ENCODE peak calls at places on chromosomes 2 and 18, in four cellular contexts. One of them, this sample, is unnamed.

GRCh38 chr2:64288932-64289655 is 144.9 kb upstream of the PELI1 start:
- DNase-seq in esophagus squamous epithelium: no peak
- DNase-seq in stimulated activated naive CD4-positive, alpha-beta T cell: no peak
- DNase-seq in right atrium auricular region: no peak
- DNase-seq in this sample: no peak

GRCh38 chr2:98552499-98553179 is 55.7 kb downstream of the COA5 start:
- DNase-seq in esophagus squamous epithelium: no peak
- DNase-seq in right atrium auricular region: no peak
- DNase-seq in stimulated activated naive CD4-positive, alpha-beta T cell: no peak
- DNase-seq in this sample: no peak

GRCh38 chr2:216700088-216700567 is 4.8 kb upstream of the IGFBP5 start:
- DNase-seq in stimulated activated naive CD4-positive, alpha-beta T cell: no peak
- DNase-seq in esophagus squamous epithelium: no peak
- DNase-seq in right atrium auricular region: no peak
- DNase-seq in this sample: peak; percentile 29

GRCh38 chr18:22283397-22283796 is 114.0 kb downstream of the GATA6 start:
- DNase-seq in esophagus squamous epithelium: no peak
- DNase-seq in stimulated activated naive CD4-positive, alpha-beta T cell: no peak
- DNase-seq in right atrium auricular region: no peak
- DNase-seq in this sample: no peak

GRCh38 chr2:186426153-186427016 is 59.7 kb upstream of the ZC3H15 start:
- DNase-seq in right atrium auricular region: no peak
- DNase-seq in stimulated activated naive CD4-positive, alpha-beta T cell: no peak
- DNase-seq in esophagus squamous epithelium: no peak
- DNase-seq in this sample: peak; percentile 4

GRCh38 chr18:66873899-66874298 is 270.0 kb upstream of the CDH19 start:
- DNase-seq in esophagus squamous epithelium: no peak
- DNase-seq in stimulated activated naive CD4-positive, alpha-beta T cell: no peak
- DNase-seq in right atrium auricular region: no peak
- DNase-seq in this sample: no peak

GRCh38 chr2:151374426-151374825 is 17.0 kb downstream of the TNFAIP6 start:
- DNase-seq in right atrium auricular region: no peak
- DNase-seq in esophagus squamous epithelium: no peak
- DNase-seq in stimulated activated naive CD4-positive, alpha-beta T cell: no peak
- DNase-seq in this sample: no peak

GRCh38 chr2:190050001-190050400 is 12.5 kb downstream of the MSTN start:
- DNase-seq in stimulated activated naive CD4-positive, alpha-beta T cell: no peak
- DNase-seq in right atrium auricular region: no peak
- DNase-seq in esophagus squamous epithelium: no peak
- DNase-seq in this sample: no peak

GRCh38 chr2:225402200-225402776 is 2.8 kb downstream of the NYAP2 start:
- DNase-seq in right atrium auricular region: no peak
- DNase-seq in esophagus squamous epithelium: no peak
- DNase-seq in stimulated activated naive CD4-positive, alpha-beta T cell: no peak
- DNase-seq in this sample: no peak

GRCh38 chr2:237486334-237486818 is 675 bp upstream of the MLPH start:
- DNase-seq in esophagus squamous epithelium: no peak
- DNase-seq in right atrium auricular region: no peak
- DNase-seq in stimulated activated naive CD4-positive, alpha-beta T cell: no peak
- DNase-seq in this sample: no peak

GRCh38 chr2:156083707-156084494 is 248.6 kb downstream of the NR4A2 start:
- DNase-seq in right atrium auricular region: no peak
- DNase-seq in stimulated activated naive CD4-positive, alpha-beta T cell: no peak
- DNase-seq in esophagus squamous epithelium: no peak
- DNase-seq in this sample: no peak

GRCh38 chr2:125224188-125224587 is 1199.1 kb downstream of the CNTNAP5 start:
- DNase-seq in esophagus squamous epithelium: no peak
- DNase-seq in stimulated activated naive CD4-positive, alpha-beta T cell: no peak
- DNase-seq in right atrium auricular region: no peak
- DNase-seq in this sample: no peak

GRCh38 chr18:32086866-32087265 is 4.8 kb upstream of the RNF138 start:
- DNase-seq in esophagus squamous epithelium: no peak
- DNase-seq in stimulated activated naive CD4-positive, alpha-beta T cell: no peak
- DNase-seq in right atrium auricular region: no peak
- DNase-seq in this sample: no peak

GRCh38 chr18:78741381-78742340 is 238.0 kb upstream of the SALL3 start:
- DNase-seq in stimulated activated naive CD4-positive, alpha-beta T cell: no peak
- DNase-seq in right atrium auricular region: no peak
- DNase-seq in esophagus squamous epithelium: no peak
- DNase-seq in this sample: no peak

GRCh38 chr2:219887870-219888269 is 260.4 kb downstream of the SLC4A3 start:
- DNase-seq in stimulated activated naive CD4-positive, alpha-beta T cell: no peak
- DNase-seq in esophagus squamous epithelium: no peak
- DNase-seq in right atrium auricular region: no peak
- DNase-seq in this sample: no peak

GRCh38 chr2:19731040-19731439 is 170.7 kb downstream of the TTC32 start:
- DNase-seq in stimulated activated naive CD4-positive, alpha-beta T cell: no peak
- DNase-seq in esophagus squamous epithelium: no peak
- DNase-seq in right atrium auricular region: no peak
- DNase-seq in this sample: no peak

This sample was measured in NCI-H2107.